ENCODE peak calls at places on chromosome 11, in five cellular contexts. N is stimulated activated CD4-positive, alpha-beta T cell treated with anti-CD3 and anti-CD28 coated beads, Interleukin-12 subunit alpha, Interleukin-12 subunit beta, amount 100 ng/mL, for 4 hours; C is tibial artery; Q is H54; K is activated T-helper 2 cell treated with anti-CD3 and anti-CD28 coated beads, Interferon-gamma antibody, Interleukin-2, Interleukin-4, amounts not matched to agents 10 μg/mL and 5 μg/mL and 100 μg/mL, durations not matched to agents 14 hours and 24 hours and 36 hours. H is an unnamed sample.

GRCh38 chr11:88435405-88435804 is 97.9 kb upstream of the CTSC start:
- DNase-seq in C (no peak), K (no peak), N (no peak), Q (no peak), H (no peak)

GRCh38 chr11:61004037-61004641 is 32.7 kb downstream of the CD6 start:
- DNase-seq in Q (no peak), N (no peak), C (no peak), K (no peak), H (no peak)

GRCh38 chr11:108592591-108593213 is 866 bp downstream of the EXPH5 start:
- DNase-seq in C (no peak), K (peak), Q (peak), N (peak), H (no peak)

GRCh38 chr11:94933225-94934130 is 39.9 kb downstream of the CWC15 start:
- DNase-seq in N (no peak), C (peak), K (no peak), Q (peak), H (peak)

GRCh38 chr11:112822478-112823274 is 138.5 kb upstream of the NCAM1 start:
- DNase-seq in Q (no peak), N (no peak), C (no peak), K (no peak), H (no peak)

GRCh38 chr11:60428517-60428916 is 855 bp upstream of the MS4A5 start:
- DNase-seq in N (no peak), K (no peak), C (no peak), Q (no peak), H (no peak)

GRCh38 chr11:119525180-119525854 is 102.3 kb upstream of the THY1 start:
- DNase-seq in C (no peak), Q (no peak), K (no peak), N (no peak), H (no peak)

GRCh38 chr11:113247231-113247630 is 67.2 kb upstream of the TTC12 start:
- DNase-seq in C (no peak), N (no peak), K (no peak), Q (no peak), H (no peak)